ENCODE peak calls at places on chromosomes 2 and 18, in ten cellular contexts. One of them, this sample, is unnamed.

GRCh38 chr18:35513181-35513932 is 15.6 kb upstream of the INO80C start:
- DNase-seq in T follicular helper cell: no peak
- DNase-seq in NCI-H1105: no peak
- DNase-seq in AG08395: peak; percentile 33
- DNase-seq in NCI-H2029: no peak
- DNase-seq in IMR-90: peak; percentile 54
- DNase-seq in activated T-cell treated with anti-CD3 and anti-CD28 coated beads, Interleukin-2, amount 50 U/mL, for 1 hour: no peak
- DNase-seq in neuronal stem cell: no peak
- DNase-seq in midbrain: no peak
- DNase-seq in LHCN-M2: peak; percentile 86
- DNase-seq in this sample: no peak

GRCh38 chr18:46051731-46052461 is 20.2 kb downstream of the PSTPIP2 start:
- DNase-seq in NCI-H1105: no peak
- DNase-seq in neuronal stem cell: no peak
- DNase-seq in LHCN-M2: peak; percentile 79
- DNase-seq in AG08395: peak; percentile 48
- DNase-seq in T follicular helper cell: no peak
- DNase-seq in activated T-cell treated with anti-CD3 and anti-CD28 coated beads, Interleukin-2, amount 50 U/mL, for 1 hour: no peak
- DNase-seq in IMR-90: peak; percentile 93
- DNase-seq in NCI-H2029: no peak
- DNase-seq in midbrain: no peak
- DNase-seq in this sample: no peak

GRCh38 chr2:214747992-214748391 is 61.5 kb downstream of the BARD1 start:
- DNase-seq in AG08395: no peak
- DNase-seq in T follicular helper cell: no peak
- DNase-seq in midbrain: no peak
- DNase-seq in NCI-H1105: no peak
- DNase-seq in NCI-H2029: no peak
- DNase-seq in LHCN-M2: peak; percentile 42
- DNase-seq in IMR-90: no peak
- DNase-seq in neuronal stem cell: no peak
- DNase-seq in activated T-cell treated with anti-CD3 and anti-CD28 coated beads, Interleukin-2, amount 50 U/mL, for 1 hour: no peak
- DNase-seq in this sample: no peak

GRCh38 chr2:172613035-172613434 is 57.1 kb downstream of the PDK1 start:
- DNase-seq in NCI-H2029: no peak
- DNase-seq in LHCN-M2: no peak
- DNase-seq in AG08395: no peak
- DNase-seq in neuronal stem cell: no peak
- DNase-seq in T follicular helper cell: no peak
- DNase-seq in midbrain: no peak
- DNase-seq in NCI-H1105: no peak
- DNase-seq in IMR-90: peak; percentile 48
- DNase-seq in activated T-cell treated with anti-CD3 and anti-CD28 coated beads, Interleukin-2, amount 50 U/mL, for 1 hour: no peak
- DNase-seq in this sample: no peak

GRCh38 chr2:238924496-238925195 is 76.8 kb downstream of the TWIST2 start:
- DNase-seq in activated T-cell treated with anti-CD3 and anti-CD28 coated beads, Interleukin-2, amount 50 U/mL, for 1 hour: no peak
- DNase-seq in LHCN-M2: no peak
- DNase-seq in midbrain: peak; percentile 3
- DNase-seq in AG08395: no peak
- DNase-seq in NCI-H1105: peak; percentile 6
- DNase-seq in IMR-90: no peak
- DNase-seq in T follicular helper cell: no peak
- DNase-seq in NCI-H2029: no peak
- DNase-seq in neuronal stem cell: no peak
- DNase-seq in this sample: no peak

GRCh38 chr18:77815666-77816338 is 566.2 kb downstream of the GALR1 start:
- DNase-seq in NCI-H2029: no peak
- DNase-seq in IMR-90: no peak
- DNase-seq in activated T-cell treated with anti-CD3 and anti-CD28 coated beads, Interleukin-2, amount 50 U/mL, for 1 hour: no peak
- DNase-seq in neuronal stem cell: no peak
- DNase-seq in midbrain: no peak
- DNase-seq in LHCN-M2: no peak
- DNase-seq in NCI-H1105: no peak
- DNase-seq in T follicular helper cell: no peak
- DNase-seq in AG08395: no peak
- DNase-seq in this sample: no peak

GRCh38 chr18:3871687-3872086 is 421.7 kb downstream of the TGIF1 start:
- DNase-seq in NCI-H2029: no peak
- DNase-seq in NCI-H1105: no peak
- DNase-seq in midbrain: no peak
- DNase-seq in IMR-90: no peak
- DNase-seq in T follicular helper cell: no peak
- DNase-seq in neuronal stem cell: no peak
- DNase-seq in LHCN-M2: no peak
- DNase-seq in activated T-cell treated with anti-CD3 and anti-CD28 coated beads, Interleukin-2, amount 50 U/mL, for 1 hour: no peak
- DNase-seq in AG08395: no peak
- DNase-seq in this sample: no peak

GRCh38 chr2:161077367-161078210 is 82.6 kb upstream of the TANK start:
- DNase-seq in neuronal stem cell: no peak
- DNase-seq in NCI-H2029: no peak
- DNase-seq in LHCN-M2: peak; percentile 69
- DNase-seq in AG08395: peak; percentile 41
- DNase-seq in midbrain: no peak
- DNase-seq in T follicular helper cell: peak; percentile 22
- DNase-seq in IMR-90: peak; percentile 52
- DNase-seq in activated T-cell treated with anti-CD3 and anti-CD28 coated beads, Interleukin-2, amount 50 U/mL, for 1 hour: peak; percentile 28
- DNase-seq in NCI-H1105: no peak
- DNase-seq in this sample: no peak

GRCh38 chr2:241033346-241033987 is 35.0 kb downstream of the SNED1 start:
- DNase-seq in NCI-H2029: no peak
- DNase-seq in IMR-90: no peak
- DNase-seq in midbrain: no peak
- DNase-seq in NCI-H1105: no peak
- DNase-seq in T follicular helper cell: no peak
- DNase-seq in LHCN-M2: no peak
- DNase-seq in neuronal stem cell: no peak
- DNase-seq in AG08395: no peak
- DNase-seq in activated T-cell treated with anti-CD3 and anti-CD28 coated beads, Interleukin-2, amount 50 U/mL, for 1 hour: no peak
- DNase-seq in this sample: no peak

GRCh38 chr2:157932480-157933205 is 56.5 kb upstream of the ACVR1 start:
- DNase-seq in AG08395: no peak
- DNase-seq in IMR-90: no peak
- DNase-seq in LHCN-M2: no peak
- DNase-seq in activated T-cell treated with anti-CD3 and anti-CD28 coated beads, Interleukin-2, amount 50 U/mL, for 1 hour: no peak
- DNase-seq in NCI-H1105: no peak
- DNase-seq in midbrain: no peak
- DNase-seq in T follicular helper cell: no peak
- DNase-seq in NCI-H2029: no peak
- DNase-seq in neuronal stem cell: peak; percentile 91
- DNase-seq in this sample: no peak

GRCh38 chr18:46320928-46321855 is 217.0 kb downstream of the HAUS1 start:
- DNase-seq in neuronal stem cell: no peak
- DNase-seq in NCI-H2029: no peak
- DNase-seq in midbrain: no peak
- DNase-seq in activated T-cell treated with anti-CD3 and anti-CD28 coated beads, Interleukin-2, amount 50 U/mL, for 1 hour: no peak
- DNase-seq in AG08395: peak; percentile 19
- DNase-seq in NCI-H1105: no peak
- DNase-seq in IMR-90: peak; percentile 55
- DNase-seq in T follicular helper cell: no peak
- DNase-seq in LHCN-M2: peak; percentile 51
- DNase-seq in this sample: no peak

GRCh38 chr2:151315381-151315903 is 26.0 kb upstream of the NMI start:
- DNase-seq in neuronal stem cell: no peak
- DNase-seq in midbrain: peak; percentile 24
- DNase-seq in AG08395: peak; percentile 30
- DNase-seq in NCI-H2029: no peak
- DNase-seq in activated T-cell treated with anti-CD3 and anti-CD28 coated beads, Interleukin-2, amount 50 U/mL, for 1 hour: no peak
- DNase-seq in IMR-90: peak; percentile 22
- DNase-seq in T follicular helper cell: no peak
- DNase-seq in NCI-H1105: no peak
- DNase-seq in LHCN-M2: peak; percentile 56
- DNase-seq in this sample: no peak

GRCh38 chr2:238426568-238427434 is at the start of gene ASB1:
- DNase-seq in activated T-cell treated with anti-CD3 and anti-CD28 coated beads, Interleukin-2, amount 50 U/mL, for 1 hour: peak; percentile 85
- DNase-seq in neuronal stem cell: peak; percentile 86
- DNase-seq in AG08395: peak; percentile 86
- DNase-seq in NCI-H1105: peak; percentile 68
- DNase-seq in NCI-H2029: peak; percentile 63
- DNase-seq in midbrain: peak; percentile 62
- DNase-seq in LHCN-M2: peak; percentile 77
- DNase-seq in T follicular helper cell: peak; percentile 49
- DNase-seq in IMR-90: peak; percentile 85
- DNase-seq in this sample: peak; percentile 31

GRCh38 chr2:241833938-241834852 is 24.5 kb downstream of the PDCD1 start:
- DNase-seq in AG08395: no peak
- DNase-seq in IMR-90: no peak
- DNase-seq in neuronal stem cell: no peak
- DNase-seq in NCI-H1105: no peak
- DNase-seq in T follicular helper cell: no peak
- DNase-seq in activated T-cell treated with anti-CD3 and anti-CD28 coated beads, Interleukin-2, amount 50 U/mL, for 1 hour: no peak
- DNase-seq in NCI-H2029: no peak
- DNase-seq in midbrain: no peak
- DNase-seq in LHCN-M2: no peak
- DNase-seq in this sample: no peak

GRCh38 chr2:9897331-9897737 is 54.1 kb downstream of the TAF1B start:
- DNase-seq in AG08395: peak; percentile 66
- DNase-seq in NCI-H1105: no peak
- DNase-seq in NCI-H2029: no peak
- DNase-seq in IMR-90: peak; percentile 96
- DNase-seq in midbrain: no peak
- DNase-seq in neuronal stem cell: peak; percentile 14
- DNase-seq in T follicular helper cell: no peak
- DNase-seq in LHCN-M2: peak; percentile 90
- DNase-seq in activated T-cell treated with anti-CD3 and anti-CD28 coated beads, Interleukin-2, amount 50 U/mL, for 1 hour: no peak
- DNase-seq in this sample: peak; percentile 36

This sample was measured in amygdala.